ENCODE peak calls at places on chromosomes 12 and 14, in ten cellular contexts. A is uterus, D is upper lobe of left lung, Y is omental fat pad, N is lower lobe of right lung, J is breast epithelium, U is SK-N-SH, H is GM20000, F is tibial artery, R is dorsolateral prefrontal cortex. T is an unnamed sample.
A peak's percentile ranks its signal among the peaks of the same experiment; 100 is the strongest.

GRCh38 chr14:93861846-93862641 is 65.1 kb upstream of the FAM181A start:
- DNase-seq in R (no peak), N (no peak), Y (no peak), H (no peak), D (no peak), F (no peak), A (no peak), J (no peak), U (no peak), T (no peak)

GRCh38 chr12:32671930-32672785 is 6.9 kb upstream of the DNM1L start:
- DNase-seq in A (peak; percentile 43), U (peak; percentile 85), N (no peak), Y (no peak), F (no peak), R (no peak), D (no peak), J (no peak), H (peak; percentile 75), T (no peak)

GRCh38 chr12:75706786-75707605 is 195.6 kb upstream of the KRR1 start:
- DNase-seq in R (no peak), D (no peak), Y (no peak), H (peak; percentile 6), F (no peak), J (no peak), N (no peak), A (no peak), U (peak; percentile 29), T (no peak)

GRCh38 chr12:113334786-113335539 is at the start of gene SLC8B1:
- DNase-seq in U (peak; percentile 99), D (peak; percentile 99), R (peak; percentile 90), J (peak; percentile 89), H (peak; percentile 95), Y (peak; percentile 82), A (peak; percentile 85), F (peak; percentile 85), N (peak; percentile 93), T (peak; percentile 92)

GRCh38 chr14:106679776-106680175 is 1153.4 kb downstream of the TMEM121 start:
- DNase-seq in H (no peak), Y (no peak), R (no peak), J (no peak), F (no peak), A (no peak), D (no peak), N (no peak), U (no peak), T (no peak)

GRCh38 chr14:63773504-63773903 is 45.6 kb upstream of the SGPP1 start:
- DNase-seq in H (no peak), A (no peak), U (no peak), F (no peak), N (no peak), Y (no peak), R (no peak), J (no peak), D (no peak), T (no peak)

GRCh38 chr12:88325076-88325827 is 183.1 kb downstream of the TMTC3 start:
- DNase-seq in U (no peak), N (no peak), J (no peak), R (no peak), Y (no peak), H (no peak), F (no peak), D (no peak), A (no peak), T (no peak)

GRCh38 chr14:102988054-102988453 is 65.6 kb downstream of the AMN start:
- DNase-seq in D (no peak), F (no peak), U (no peak), Y (no peak), J (no peak), H (no peak), R (no peak), A (no peak), N (no peak), T (no peak)

GRCh38 chr12:81261508-81262207 is 183.8 kb downstream of the ACSS3 start:
- DNase-seq in R (no peak), N (no peak), F (no peak), U (no peak), Y (no peak), J (no peak), A (no peak), D (no peak), H (no peak), T (no peak)

GRCh38 chr12:91106283-91106682 is 5.0 kb downstream of the LUM start:
- DNase-seq in D (no peak), U (no peak), Y (no peak), A (no peak), H (no peak), J (no peak), F (no peak), N (no peak), R (no peak), T (no peak)

GRCh38 chr12:57553343-57554202 is 3.7 kb downstream of the KIF5A start:
- DNase-seq in R (no peak), H (no peak), U (peak; percentile 30), F (no peak), D (no peak), J (no peak), N (no peak), A (no peak), Y (no peak), T (no peak)

GRCh38 chr14:85566603-85567002 is 36.7 kb downstream of the FLRT2 start:
- DNase-seq in R (no peak), N (no peak), Y (no peak), F (no peak), U (no peak), D (no peak), A (no peak), H (no peak), J (no peak), T (no peak)

GRCh38 chr14:68716698-68717097 is 76.2 kb downstream of the ZFP36L1 start:
- DNase-seq in D (no peak), H (no peak), A (peak; percentile 11), U (no peak), J (no peak), F (no peak), N (no peak), R (no peak), Y (no peak), T (no peak)

GRCh38 chr14:68975667-68976066 is 3.4 kb downstream of the ACTN1 start:
- DNase-seq in R (no peak), F (no peak), J (no peak), A (peak; percentile 70), Y (no peak), H (no peak), D (no peak), N (no peak), U (no peak), T (no peak)

GRCh38 chr12:77120156-77120555 is 54.8 kb upstream of the E2F7 start:
- DNase-seq in R (no peak), U (no peak), A (no peak), N (no peak), F (no peak), D (no peak), Y (no peak), H (no peak), J (no peak), T (no peak)

GRCh38 chr12:54337280-54337842 is 12.4 kb downstream of the COPZ1 start:
- DNase-seq in F (no peak), N (no peak), Y (no peak), A (no peak), H (no peak), R (no peak), U (no peak), J (no peak), D (no peak), T (no peak)
- TF ChIP-seq CTCF in F (no peak), N (no peak), Y (no peak), A (peak; percentile 12), H (no peak), R (peak; percentile 17), U (no peak), J (no peak), D (no peak), T (no peak)

DNA sequence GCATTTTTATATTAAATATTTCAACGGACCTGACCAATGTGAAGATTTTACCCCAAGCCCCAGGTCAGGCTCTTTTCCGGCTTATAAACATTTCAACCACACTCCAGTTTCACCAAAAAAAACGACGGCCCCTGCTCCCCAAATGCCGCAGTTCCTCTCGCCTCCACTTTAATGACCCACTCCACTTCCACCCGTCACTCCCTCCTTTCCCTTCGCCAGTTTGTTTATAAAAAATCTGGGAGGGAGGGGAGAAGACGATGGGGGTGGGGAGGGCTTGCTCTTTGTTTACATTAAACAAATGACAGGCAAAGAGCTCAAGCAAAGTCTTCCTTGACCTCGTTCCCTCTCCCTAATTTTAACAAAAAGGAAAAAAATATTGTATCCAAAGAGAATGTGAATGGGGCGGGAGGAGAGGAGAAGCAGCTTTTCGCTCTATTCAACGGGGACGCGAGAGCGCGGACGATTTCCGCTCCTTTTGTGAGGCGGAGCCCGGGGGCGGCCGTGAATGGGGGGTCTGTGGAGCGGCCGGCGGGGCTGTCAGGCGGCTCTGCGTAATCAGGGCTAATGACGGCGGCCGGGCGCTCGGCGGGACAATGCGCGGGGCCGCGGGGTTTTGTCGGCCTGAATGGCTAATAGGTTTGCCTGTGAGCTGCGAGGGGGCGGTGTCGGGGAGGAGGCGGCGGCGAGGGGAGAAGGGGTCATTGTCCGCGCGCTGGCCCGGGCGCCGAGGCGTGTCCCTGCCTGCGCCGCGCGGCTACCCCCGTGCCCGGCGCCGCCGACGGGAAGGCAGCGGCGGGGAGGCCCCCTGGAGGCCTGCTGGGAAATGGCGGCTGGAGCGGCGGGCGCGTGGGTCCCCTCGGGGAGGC is 5.7 kb downstream of the SIX6 start:
- DNase-seq in F (peak; percentile 34), D (peak; percentile 85), A (no peak), H (peak; percentile 68), R (no peak), J (no peak), U (peak; percentile 90), N (no peak), Y (no peak), T (no peak)
- TF ChIP-seq CTCF in F (peak; percentile 29), D (no peak), A (no peak), H (peak; percentile 39), R (peak; percentile 13), J (no peak), U (peak; percentile 56), N (peak; percentile 29), Y (no peak), T (no peak)

GRCh38 chr12:93415723-93416464 is 25.9 kb downstream of the UBE2N start:
- DNase-seq in D (no peak), R (no peak), Y (no peak), H (peak; percentile 19), J (no peak), A (no peak), U (no peak), N (no peak), F (no peak), T (no peak)
- TF ChIP-seq CTCF in D (no peak), R (no peak), Y (no peak), H (no peak), J (no peak), A (no peak), U (no peak), N (no peak), F (peak; percentile 10), T (no peak)

DNA sequence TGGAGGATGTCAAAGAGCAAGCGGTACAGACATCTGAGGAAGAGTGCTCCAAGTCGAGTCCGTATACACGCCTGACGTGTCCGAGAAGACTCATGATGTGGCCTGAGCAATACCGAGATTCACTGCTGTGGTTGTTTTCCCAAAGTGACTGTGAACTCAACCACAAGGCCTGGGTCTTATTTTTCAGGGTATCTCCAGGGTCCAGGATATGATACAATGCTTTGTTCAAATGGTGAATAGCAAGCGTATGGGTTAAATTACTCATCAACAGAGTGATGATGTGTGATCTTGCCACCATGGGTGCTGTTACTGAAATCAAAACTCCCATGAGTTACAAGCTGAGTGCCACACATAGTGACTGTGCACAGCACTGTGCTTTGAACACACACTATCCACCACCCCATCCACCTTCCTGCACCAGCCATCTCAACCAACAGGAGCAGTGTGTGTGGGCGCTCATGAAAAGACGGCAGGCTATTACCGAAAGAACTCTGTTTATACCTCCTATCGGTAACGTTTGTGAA is 109.6 kb downstream of the BCAT1 start:
- DNase-seq in N (no peak), D (no peak), H (peak; percentile 55), U (no peak), R (no peak), Y (no peak), J (no peak), A (no peak), F (no peak), T (no peak)
- TF ChIP-seq CTCF in N (no peak), D (no peak), H (no peak), U (no peak), R (no peak), Y (no peak), J (no peak), A (no peak), F (no peak), T (no peak)